ENCODE peak calls at places on chromosomes 13 and 19, in eight cellular contexts. D is upper lobe of left lung, W is HCT116, I is breast epithelium, H is vagina, K is spleen, Z is stomach, L is GM23338. P is an unnamed sample.

GRCh38 chr13:98368019-98368418 is 190.9 kb upstream of the RNF113B start:
- DNase-seq in D (no peak), W (no peak), I (no peak), H (no peak), K (no peak), Z (no peak), L (no peak), P (no peak)

GRCh38 chr19:55406869-55407624 is 541 bp downstream of the UBE2S start:
- DNase-seq in D (peak; percentile 39), W (no peak), I (no peak), H (no peak), K (no peak), Z (peak; percentile 46), L (no peak), P (no peak)

GRCh38 chr13:107585466-107585865 is 629.9 kb downstream of the LIG4 start:
- DNase-seq in D (no peak), W (no peak), I (no peak), H (no peak), K (no peak), Z (no peak), L (no peak), P (no peak)

GRCh38 chr19:32866564-32867265 is 2.9 kb downstream of the SLC7A9 start:
- DNase-seq in D (no peak), W (no peak), I (no peak), H (no peak), K (peak; percentile 64), Z (no peak), L (no peak), P (no peak)

GRCh38 chr13:112222971-112223370 is 153.2 kb upstream of the SPACA7 start:
- DNase-seq in D (no peak), W (no peak), I (no peak), H (no peak), K (no peak), Z (no peak), L (no peak), P (no peak)

GRCh38 chr19:34555447-34555846 is 73.9 kb downstream of the WTIP start:
- DNase-seq in D (no peak), W (peak; percentile 24), I (no peak), H (no peak), K (no peak), Z (no peak), L (peak; percentile 67), P (no peak)

GRCh38 chr19:48985711-48986110 is 7.4 kb downstream of the GYS1 start:
- DNase-seq in D (no peak), W (no peak), I (no peak), H (no peak), K (no peak), Z (no peak), L (no peak), P (no peak)

GRCh38 chr13:27379694-27380596 is 44.5 kb upstream of the GTF3A start:
- DNase-seq in D (peak; percentile 36), W (peak; percentile 58), I (no peak), H (no peak), K (no peak), Z (peak; percentile 88), L (peak; percentile 91), P (no peak)

DNA sequence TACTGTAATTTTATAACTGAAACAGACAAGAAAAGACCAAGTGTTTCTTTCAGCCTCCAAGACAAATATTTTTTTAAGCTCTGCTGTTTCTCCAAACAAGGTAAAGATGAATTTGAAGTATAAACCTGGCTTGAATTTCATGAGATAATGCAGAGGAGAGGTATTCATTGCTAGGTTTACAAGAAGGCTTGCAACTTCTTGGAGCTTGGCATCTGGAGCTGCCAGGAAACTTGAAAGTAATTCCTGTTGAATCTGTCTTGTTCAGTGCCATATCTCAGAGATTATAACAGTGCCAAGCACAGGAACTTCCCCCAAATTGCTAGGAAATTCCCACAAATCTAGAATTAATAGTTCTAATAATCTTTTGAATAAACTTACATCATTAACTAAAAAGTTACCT is 70.9 kb downstream of the CDK8 start:
- DNase-seq in D (no peak), W (no peak), I (no peak), H (no peak), K (no peak), Z (no peak), L (no peak), P (no peak)
- TF ChIP-seq POLR2AphosphoS5 in D (no peak), W (no peak), I (no peak), H (no peak), K (no peak), Z (no peak), L (no peak), P (no peak)

GRCh38 chr19:47780215-47780551 is 1.7 kb downstream of the SELENOW start:
- DNase-seq in D (no peak), W (no peak), I (no peak), H (no peak), K (no peak), Z (no peak), L (no peak), P (no peak)
- H3K27ac ChIP-seq in D (peak overlapping the region; percentile 56), W (peak overlapping the region; percentile 98), I (peak overlapping the region; percentile 98), H (peak overlapping the region; percentile 99), K (peak overlapping the region; percentile 92), Z (peak overlapping the region; percentile 97), L (peak overlapping the region; percentile 19), P (no peak overlapping the region)

DNA sequence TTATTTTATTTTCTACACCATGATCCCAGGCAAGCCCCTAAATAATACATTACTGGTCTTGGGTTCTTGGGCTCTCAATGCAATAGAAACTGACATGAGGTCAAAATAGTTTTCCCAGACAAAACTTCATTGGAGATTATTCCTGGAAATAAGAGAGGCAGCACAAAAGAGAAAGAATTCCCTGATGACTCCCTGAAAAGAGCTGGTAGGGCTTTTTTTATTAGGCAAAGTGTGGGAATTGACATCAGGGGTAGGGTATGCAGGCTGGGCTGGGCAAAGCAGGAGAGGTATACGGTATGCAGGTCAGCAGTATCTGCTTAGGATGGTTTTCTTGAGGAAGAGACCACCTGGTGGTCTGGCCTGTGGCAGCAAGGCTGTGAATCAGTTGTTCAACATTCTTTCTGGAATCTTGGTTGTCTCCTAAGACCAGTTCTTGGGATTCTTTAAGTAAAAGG is 9.3 kb upstream of the IGFL3 start:
- DNase-seq in D (no peak), W (no peak), I (no peak), H (no peak), K (no peak), Z (no peak), L (peak; percentile 57), P (no peak)
- TF ChIP-seq POLR2AphosphoS5 in D (no peak), W (no peak), I (no peak), H (no peak), K (no peak), Z (no peak), L (no peak), P (no peak)

GRCh38 chr13:110628477-110628793 is 13.1 kb downstream of the NAXD start:
- DNase-seq in D (no peak), W (no peak), I (no peak), H (no peak), K (no peak), Z (no peak), L (no peak), P (no peak)
- H3K27ac ChIP-seq in D (no peak overlapping the region), W (no peak overlapping the region), I (no peak overlapping the region), H (no peak overlapping the region), K (no peak overlapping the region), Z (peak overlapping the region; percentile 82), L (no peak overlapping the region), P (no peak overlapping the region)

GRCh38 chr13:45466359-45466758 is 1.6 kb downstream of the COG3 start:
- DNase-seq in D (no peak), W (no peak), I (no peak), H (no peak), K (no peak), Z (no peak), L (no peak), P (no peak)
- TF ChIP-seq POLR2AphosphoS5 in D (no peak), W (no peak), I (no peak), H (no peak), K (no peak), Z (no peak), L (no peak), P (no peak)

DNA sequence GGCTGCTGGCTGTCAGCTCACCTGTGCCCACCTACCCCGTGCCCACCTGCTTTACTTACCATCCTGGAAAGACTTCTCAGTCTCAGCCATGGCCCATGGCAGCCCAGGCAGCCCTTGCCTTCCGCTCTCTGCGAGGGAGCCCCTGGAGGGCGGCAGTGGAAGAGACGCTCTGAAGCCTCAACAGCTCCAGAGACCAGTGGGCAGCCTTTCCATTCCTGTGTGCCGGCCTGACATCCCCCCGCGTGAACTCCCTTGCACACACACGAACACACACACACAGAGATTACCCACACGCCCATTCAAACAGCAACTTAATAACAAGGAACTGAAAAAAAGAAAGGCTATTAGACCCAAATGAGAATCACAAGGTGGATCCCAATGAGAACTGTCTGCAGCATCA is 14.2 kb upstream of the RASA3 start:
- DNase-seq in D (no peak), W (no peak), I (no peak), H (no peak), K (no peak), Z (no peak), L (peak; percentile 62), P (no peak)
- H3K27ac ChIP-seq in D (no peak overlapping the region), W (no peak overlapping the region), I (no peak overlapping the region), H (no peak overlapping the region), K (no peak overlapping the region), Z (no peak overlapping the region), L (no peak overlapping the region), P (no peak overlapping the region)

GRCh38 chr19:18450021-18450933 is 12.3 kb upstream of the ISYNA1 start:
- DNase-seq in D (no peak), W (no peak), I (no peak), H (no peak), K (no peak), Z (no peak), L (no peak), P (no peak)
- TF ChIP-seq POLR2AphosphoS5 in D (no peak), W (no peak), I (no peak), H (no peak), K (no peak), Z (no peak), L (no peak), P (no peak)

DNA sequence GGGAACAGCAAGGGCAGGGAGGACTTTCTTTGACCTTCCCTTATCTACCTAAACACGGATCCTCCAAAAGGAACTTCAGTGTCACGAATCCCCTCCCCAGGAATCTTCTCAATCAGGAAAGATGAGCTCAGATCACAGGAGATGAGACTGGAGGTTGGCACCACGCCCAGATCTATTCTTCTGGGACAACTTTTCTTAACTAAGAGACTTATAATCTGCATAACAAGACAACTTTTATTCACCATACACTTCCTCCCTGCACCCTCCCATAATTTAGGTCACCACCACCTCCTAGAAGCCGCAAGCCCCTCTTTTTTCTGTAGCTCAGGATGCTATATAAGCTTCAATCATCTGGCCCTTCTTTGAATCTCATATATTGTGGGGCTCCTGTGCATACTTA is 19.2 kb upstream of the AKT2 start:
- DNase-seq in D (no peak), W (no peak), I (no peak), H (no peak), K (no peak), Z (no peak), L (no peak), P (peak; percentile 90)
- H3K27ac ChIP-seq in D (no peak overlapping the region), W (no peak overlapping the region), I (no peak overlapping the region), H (no peak overlapping the region), K (no peak overlapping the region), Z (no peak overlapping the region), L (no peak overlapping the region), P (peak overlapping the region; percentile 96)